ENCODE peak calls at places on chromosomes 5 and 9, in five cellular contexts. P is HCT116, L is sciatic nerve, E is Calu3, Z is IMR-90. H is an unnamed sample.

GRCh38 chr9:98551511-98552286 is 157.0 kb downstream of the GABBR2 start:
- DNase-seq in P (no peak), L (no peak), E (no peak), Z (peak; percentile 97), H (no peak)

GRCh38 chr5:128172102-128172501 is 88.5 kb downstream of the SLC12A2 start:
- DNase-seq in P (no peak), L (no peak), E (no peak), Z (no peak), H (no peak)

GRCh38 chr9:112754578-112754977 is 4.0 kb downstream of the SNX30 start:
- DNase-seq in P (peak; percentile 49), L (no peak), E (no peak), Z (peak; percentile 71), H (no peak)

GRCh38 chr5:142716963-142717362 is 31.1 kb upstream of the FGF1 start:
- DNase-seq in P (peak; percentile 47), L (no peak), E (peak; percentile 70), Z (peak; percentile 51), H (no peak)

GRCh38 chr9:68955281-68955680 is 58.6 kb downstream of the PRKACG start:
- DNase-seq in P (no peak), L (no peak), E (no peak), Z (no peak), H (no peak)

GRCh38 chr9:136644593-136645342 is 17.9 kb upstream of the EGFL7 start:
- DNase-seq in P (peak; percentile 42), L (peak; percentile 86), E (peak; percentile 73), Z (peak; percentile 28), H (no peak)

GRCh38 chr5:12323637-12324229 is 419.5 kb upstream of the CTNND2 start:
- DNase-seq in P (no peak), L (no peak), E (no peak), Z (no peak), H (no peak)

GRCh38 chr5:14112998-14113652 is 30.0 kb upstream of the TRIO start:
- DNase-seq in P (no peak), L (no peak), E (no peak), Z (no peak), H (no peak)

GRCh38 chr5:68848086-68848485 is 245.7 kb upstream of the SLC30A5 start:
- DNase-seq in P (no peak), L (no peak), E (no peak), Z (no peak), H (no peak)

GRCh38 chr5:155103164-155103563 is 89.6 kb downstream of the KIF4B start:
- DNase-seq in P (no peak), L (no peak), E (no peak), Z (peak; percentile 48), H (no peak)

GRCh38 chr9:110575952-110576351 is 3.6 kb downstream of the SVEP1 start:
- DNase-seq in P (no peak), L (no peak), E (no peak), Z (no peak), H (no peak)

GRCh38 chr9:26656003-26656940 is 236.3 kb downstream of the CAAP1 start:
- DNase-seq in P (peak; percentile 10), L (no peak), E (peak; percentile 19), Z (peak; percentile 15), H (no peak)

GRCh38 chr5:157108961-157109360 is at the start of gene HAVCR2:
- DNase-seq in P (no peak), L (no peak), E (no peak), Z (no peak), H (peak; percentile 53)

GRCh38 chr5:92979716-92980115 is 601.3 kb downstream of the NR2F1-AS1 start:
- DNase-seq in P (no peak), L (no peak), E (no peak), Z (no peak), H (no peak)

GRCh38 chr9:20040991-20041606 is 252.3 kb upstream of the SLC24A2 start:
- DNase-seq in P (no peak), L (no peak), E (no peak), Z (no peak), H (no peak)

GRCh38 chr5:40384782-40385390 is 294.8 kb upstream of the PTGER4 start:
- DNase-seq in P (no peak), L (no peak), E (no peak), Z (no peak), H (no peak)

H was measured in CD8-positive, alpha-beta memory T cell.